ENCODE peak calls at places on chromosomes 5 and 9, in nine cellular contexts. R is WTC11; S is effector memory CD8-positive, alpha-beta T cell; A is left ventricle myocardium inferior; T is cortex of kidney; D is hepatocyte; O is fibroblast of the aortic adventitia; L is substantia nigra; W is ecto neural progenitor cell. X is an unnamed sample.
A peak's percentile ranks its signal among the peaks of the same experiment; 100 is the strongest.

GRCh38 chr5:128241071-128241695 is 157.6 kb downstream of the SLC12A2 start:
- DNase-seq in A (no peak), D (no peak), T (no peak), L (no peak), R (no peak), S (no peak), O (peak; percentile 43), W (no peak), X (no peak)

GRCh38 chr5:111070272-111071134 is 1.0 kb upstream of the TSLP start:
- DNase-seq in R (peak; percentile 71), L (peak; percentile 6), S (no peak), T (no peak), W (peak; percentile 77), D (peak; percentile 53), A (peak; percentile 26), O (peak; percentile 25), X (peak; percentile 70)

GRCh38 chr5:151585970-151586369 is 5.2 kb downstream of the FAT2 start:
- DNase-seq in R (no peak), T (no peak), A (peak; percentile 42), L (no peak), O (peak; percentile 9), W (no peak), D (no peak), S (no peak), X (no peak)

GRCh38 chr9:6598249-6598725 is 47.2 kb downstream of the GLDC start:
- DNase-seq in W (no peak), T (no peak), D (no peak), A (no peak), O (no peak), L (no peak), R (no peak), S (no peak), X (no peak)

GRCh38 chr5:119255571-119256356 is 100.1 kb upstream of the TNFAIP8 start:
- DNase-seq in A (no peak), S (no peak), R (peak; percentile 67), D (peak; percentile 42), L (no peak), O (no peak), W (no peak), T (no peak), X (peak; percentile 88)

GRCh38 chr5:16727937-16728336 is 111.1 kb upstream of the RETREG1 start:
- DNase-seq in T (no peak), L (no peak), R (no peak), A (no peak), S (no peak), W (no peak), O (no peak), D (no peak), X (no peak)

GRCh38 chr5:39194466-39195136 is 24.8 kb downstream of the FYB1 start:
- DNase-seq in S (no peak), W (no peak), L (no peak), D (peak; percentile 58), R (no peak), O (peak; percentile 70), T (no peak), A (no peak), X (no peak)

GRCh38 chr9:19748278-19749126 is 40.3 kb downstream of the SLC24A2 start:
- DNase-seq in R (no peak), O (peak; percentile 4), W (no peak), A (no peak), S (no peak), T (no peak), D (no peak), L (no peak), X (no peak)

GRCh38 chr9:124813041-124813440 is 36.1 kb downstream of the OLFML2A start:
- DNase-seq in D (no peak), A (no peak), S (no peak), R (no peak), O (no peak), W (no peak), T (no peak), L (no peak), X (no peak)

GRCh38 chr5:157265714-157266285 is at the start of gene CYFIP2:
- DNase-seq in R (peak; percentile 76), W (peak; percentile 84), L (peak; percentile 51), D (peak; percentile 87), S (peak; percentile 76), T (no peak), O (no peak), A (peak; percentile 57), X (peak; percentile 85)

GRCh38 chr5:131252824-131253171 is 11.1 kb upstream of the CDC42SE2 start:
- DNase-seq in T (no peak), R (no peak), W (no peak), O (no peak), L (no peak), S (peak; percentile 75), A (peak; percentile 34), D (no peak), X (no peak)

GRCh38 chr5:169804861-169805260 is 167.8 kb downstream of the DOCK2 start:
- DNase-seq in A (no peak), T (no peak), S (no peak), W (no peak), L (no peak), D (no peak), O (peak; percentile 73), R (no peak), X (no peak)

GRCh38 chr5:72209515-72210115 is 102.3 kb downstream of the MAP1B start:
- DNase-seq in R (no peak), T (no peak), L (peak; percentile 16), S (no peak), W (no peak), O (no peak), A (no peak), D (peak; percentile 27), X (peak; percentile 39)

GRCh38 chr5:56594821-56595220 is 220.5 kb upstream of the MAP3K1 start:
- DNase-seq in W (no peak), T (no peak), L (no peak), D (no peak), O (no peak), A (no peak), S (no peak), R (no peak), X (no peak)

GRCh38 chr5:95892784-95893354 is 68.8 kb downstream of the ELL2 start:
- DNase-seq in A (no peak), R (peak; percentile 62), W (no peak), T (no peak), S (peak; percentile 9), L (peak; percentile 16), D (peak; percentile 45), O (peak; percentile 51), X (peak; percentile 40)

GRCh38 chr5:1132570-1132969 is 20.7 kb upstream of the SLC12A7 start:
- DNase-seq in D (no peak), W (no peak), A (no peak), T (no peak), S (no peak), O (no peak), R (no peak), L (no peak), X (no peak)

GRCh38 chr5:51518607-51519006 is 135.4 kb downstream of the ISL1 start:
- DNase-seq in W (no peak), R (no peak), S (no peak), D (no peak), O (no peak), A (no peak), T (no peak), L (no peak), X (no peak)

GRCh38 chr9:137685035-137685885 is 66.5 kb downstream of the EHMT1 start:
- DNase-seq in L (no peak), O (peak; percentile 44), S (no peak), D (no peak), A (no peak), T (no peak), R (no peak), W (no peak), X (no peak)

GRCh38 chr5:161442471-161442870 is 104.1 kb downstream of the GABRB2 start:
- DNase-seq in L (no peak), A (no peak), W (no peak), R (no peak), O (no peak), S (no peak), T (no peak), D (no peak), X (no peak)

GRCh38 chr9:131503626-131504465 is 1.1 kb downstream of the POMT1 start:
- DNase-seq in S (peak; percentile 58), L (no peak), A (no peak), W (peak; percentile 51), T (no peak), D (peak; percentile 41), O (peak; percentile 16), R (peak; percentile 29), X (peak; percentile 49)

GRCh38 chr9:16202913-16203734 is 650.3 kb downstream of the CCDC171 start:
- DNase-seq in D (peak; percentile 28), T (no peak), O (peak; percentile 88), R (no peak), W (no peak), S (no peak), A (no peak), L (no peak), X (no peak)

GRCh38 chr9:91151014-91151740 is 210.5 kb downstream of the AUH start:
- DNase-seq in T (no peak), L (no peak), S (peak; percentile 44), A (no peak), D (no peak), W (no peak), O (peak; percentile 30), R (no peak), X (no peak)

GRCh38 chr5:119578937-119579336 is 50.4 kb upstream of the FAM170A start:
- DNase-seq in T (no peak), L (no peak), R (peak; percentile 34), O (peak; percentile 7), W (no peak), D (peak; percentile 19), S (no peak), A (no peak), X (peak; percentile 64)